ENCODE peak calls at places on chromosome 9, in six cellular contexts. F, P, A, E, B and V are unnamed samples.

GRCh38 chr9:125747765-125748510 is 765 bp downstream of the PBX3 start:
- DNase-seq in E (peak; percentile 51), B (peak; percentile 20), A (no peak), P (peak; percentile 72), F (peak; percentile 60), V (peak; percentile 74)

GRCh38 chr9:95822583-95823431 is 52.7 kb upstream of the ERCC6L2 start:
- DNase-seq in B (peak; percentile 45), A (peak; percentile 7), E (no peak), P (no peak), F (no peak), V (no peak)

GRCh38 chr9:93137362-93137761 is 3.3 kb upstream of the NINJ1 start:
- DNase-seq in F (no peak), E (no peak), B (no peak), A (no peak), P (no peak), V (no peak)

GRCh38 chr9:88814521-88815101 is 176.7 kb upstream of the S1PR3 start:
- DNase-seq in E (no peak), F (no peak), B (no peak), A (no peak), P (no peak), V (no peak)

GRCh38 chr9:14321517-14322125 is 7.7 kb upstream of the NFIB start:
- DNase-seq in A (no peak), F (no peak), P (no peak), B (no peak), E (no peak), V (no peak)

GRCh38 chr9:83706703-83707517 is 848 bp downstream of the UBQLN1 start:
- DNase-seq in F (peak; percentile 54), A (peak; percentile 58), B (peak; percentile 67), E (peak; percentile 80), P (no peak), V (peak; percentile 66)

GRCh38 chr9:114278881-114279570 is 43.9 kb upstream of the ORM1 start:
- DNase-seq in B (no peak), F (no peak), A (no peak), P (no peak), E (no peak), V (peak; percentile 55)

GRCh38 chr9:136979769-136980587 is 2.7 kb downstream of the PTGDS start:
- DNase-seq in P (no peak), E (no peak), B (no peak), A (no peak), F (no peak), V (no peak)

GRCh38 chr9:9855503-9856078 is 757.2 kb downstream of the PTPRD start:
- DNase-seq in A (no peak), B (no peak), E (no peak), P (no peak), F (no peak), V (no peak)

GRCh38 chr9:112120046-112120373 is 55.1 kb downstream of the SUSD1 start:
- DNase-seq in B (no peak), A (no peak), F (no peak), P (no peak), E (no peak), V (no peak)

GRCh38 chr9:76701441-76702031 is 62.7 kb upstream of the PCA3 start:
- DNase-seq in P (no peak), E (no peak), A (no peak), B (no peak), F (no peak), V (no peak)